ENCODE peak calls at places on chromosomes 16 and 17, in eight cellular contexts. T is heart left ventricle, S is psoas muscle, L is hepatocyte, P is adipocyte, D is heart right ventricle, H is uterus, U is IMR-90. J is an unnamed sample. For H3K36me3 and H3K4me1, the result is how much of the 10 kb centered on the place peaks cover.

GRCh38 chr16:51592013-51592501 is 441.0 kb upstream of the SALL1 start:
- DNase-seq in T (no peak), S (no peak), U (no peak), L (peak), P (peak), D (no peak), H (no peak), J (no peak)

GRCh38 chr17:78924481-78925151 is 571 bp downstream of the TIMP2 start:
- DNase-seq in S (peak), L (peak), T (peak), D (peak), P (peak), U (no peak), H (peak), J (peak)

GRCh38 chr17:72110953-72111339 is 9.9 kb upstream of the SOX9 start:
- DNase-seq in L (no peak), P (no peak), H (no peak), U (no peak), D (no peak), S (no peak), T (no peak), J (no peak)

GRCh38 chr16:5738586-5738985 is 641.0 kb upstream of the EEF2KMT start:
- DNase-seq in T (no peak), H (no peak), D (no peak), P (no peak), U (no peak), S (no peak), L (peak), J (no peak)

GRCh38 chr16:57169327-57169726 is 16.5 kb downstream of the PSME3IP1 start:
- DNase-seq in S (no peak), T (no peak), U (peak), P (no peak), D (no peak), H (no peak), L (no peak), J (no peak)

GRCh38 chr16:3950343-3951193 is 70.1 kb upstream of the CREBBP start:
- DNase-seq in D (peak), T (peak), L (peak), U (peak), H (peak), P (peak), S (peak), J (peak)

GRCh38 chr17:4969551-4970231 is 2.1 kb upstream of the SPAG7 start:
- DNase-seq in S (no peak), H (no peak), L (peak), P (peak), T (no peak), D (no peak), U (peak), J (no peak)

GRCh38 chr17:32625971-32626370 is 139.2 kb downstream of the CDK5R1 start:
- DNase-seq in H (no peak), U (no peak), S (no peak), P (no peak), D (no peak), L (no peak), T (no peak), J (no peak)

GRCh38 chr17:39118674-39119419 is 32.6 kb downstream of the PLXDC1 start:
- DNase-seq in P (no peak), T (no peak), U (no peak), H (no peak), L (no peak), S (no peak), D (no peak), J (no peak)

GRCh38 chr16:2520097-2520783 is at the start of gene AMDHD2:
- DNase-seq in U (peak), T (peak), S (peak), H (peak), L (peak), P (peak), D (peak), J (peak)
- H3K36me3 ChIP-seq in U (under half), T (under half), S (under half), H (under half), L (under half), P (under half), D (under half), J (under half)

DNA sequence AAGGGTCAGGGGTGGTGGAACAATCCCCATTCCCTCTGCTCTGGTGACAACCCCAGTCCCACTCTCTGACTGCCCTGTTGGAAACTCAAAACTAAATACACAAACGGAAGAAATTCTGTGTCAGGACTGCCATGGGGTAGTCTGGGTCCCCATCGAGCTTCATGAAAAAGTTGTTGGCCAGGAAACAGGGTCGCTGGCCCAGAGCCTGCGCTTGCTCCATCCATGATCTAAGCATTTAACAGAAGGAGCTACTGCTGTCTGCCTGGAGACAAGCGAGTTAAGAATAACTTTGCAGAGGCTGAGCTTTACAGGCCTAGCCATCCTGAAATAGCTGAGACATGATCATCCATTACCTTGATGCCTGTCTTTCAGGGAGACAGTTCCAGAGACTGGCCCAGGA is 32.4 kb upstream of the MYH10 start:
- DNase-seq in D (no peak), L (no peak), U (no peak), S (no peak), T (no peak), P (no peak), H (no peak), J (no peak)
- H3K4me1 ChIP-seq in D (under half), L (under half), U (under half), S (under half), T (under half), P (under half), H (under half), J (under half)

GRCh38 chr17:79937981-79938695 is 97.5 kb downstream of the TBC1D16 start:
- DNase-seq in H (peak), D (no peak), U (no peak), T (peak), L (no peak), P (peak), S (peak), J (no peak)

GRCh38 chr17:79936661-79937434 is 97.6 kb upstream of the CBX4 start:
- DNase-seq in L (no peak), H (no peak), D (no peak), T (peak), S (peak), U (no peak), P (no peak), J (no peak)

GRCh38 chr17:79935845-79936470 is 96.7 kb upstream of the CBX4 start:
- DNase-seq in U (no peak), S (peak), L (no peak), H (no peak), D (no peak), T (peak), P (no peak), J (no peak)

GRCh38 chr17:79938696-79939435 is 96.8 kb downstream of the TBC1D16 start:
- DNase-seq in D (no peak), S (peak), P (no peak), L (no peak), U (no peak), T (peak), H (no peak), J (peak)

DNA sequence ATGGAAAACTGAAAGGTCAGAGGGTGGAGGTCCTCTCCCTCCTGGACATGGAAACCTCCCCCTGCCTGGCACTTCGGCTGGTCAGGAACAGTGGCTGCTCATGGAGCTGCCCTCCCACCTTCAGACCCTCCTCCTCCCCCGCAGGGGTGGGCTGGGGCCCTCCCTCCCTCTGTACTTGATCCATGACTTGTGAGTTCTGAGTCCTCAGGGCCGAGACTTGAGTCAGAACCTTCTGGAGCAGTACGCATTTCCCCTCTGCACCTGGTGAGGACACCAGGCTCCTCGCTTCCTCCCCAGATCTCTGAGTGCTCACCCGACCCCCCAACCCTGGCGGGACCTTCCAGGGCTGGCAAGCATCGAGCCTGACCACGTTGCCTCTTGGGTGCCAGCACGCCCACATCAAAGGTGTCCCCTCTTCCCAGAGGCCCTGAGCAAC is 98.2 kb upstream of the CBX4 start:
- DNase-seq in D (no peak), U (no peak), T (peak), S (peak), P (no peak), L (no peak), H (no peak), J (no peak)
- H3K36me3 ChIP-seq in D (under half), U (under half), T (under half), S (under half), P (under half), L (under half), H (under half), J (under half)

GRCh38 chr16:79154081-79154480 is 446.5 kb downstream of the MAF start:
- DNase-seq in T (no peak), U (no peak), S (no peak), H (no peak), D (no peak), P (no peak), L (no peak), J (no peak)

GRCh38 chr16:79150626-79151025 is 449.9 kb downstream of the MAF start:
- DNase-seq in H (no peak), D (no peak), U (no peak), L (no peak), T (no peak), P (no peak), S (no peak), J (no peak)

GRCh38 chr16:79155904-79156303 is 444.6 kb downstream of the MAF start:
- DNase-seq in D (no peak), T (no peak), L (no peak), P (no peak), U (no peak), S (no peak), H (no peak), J (no peak)

DNA sequence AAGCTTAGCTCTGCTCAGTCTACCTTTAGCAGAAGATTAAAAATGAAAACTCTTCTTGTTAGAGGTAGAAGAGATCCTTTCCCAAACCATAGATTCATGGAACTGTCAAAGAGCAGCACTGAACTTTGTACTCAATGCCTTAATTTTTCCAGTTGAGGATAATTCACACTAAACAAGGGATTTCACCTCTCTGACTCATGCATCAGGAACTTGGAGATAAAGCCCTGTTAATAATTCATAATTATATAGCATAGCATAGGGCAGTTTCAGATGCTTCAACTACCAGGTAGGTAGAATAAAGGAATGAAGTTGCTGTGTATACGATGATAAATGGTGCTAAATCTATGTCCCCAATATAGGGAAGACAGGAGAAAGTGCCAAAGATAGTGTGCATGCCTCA is 450.4 kb downstream of the MAF start:
- DNase-seq in U (no peak), L (peak), T (no peak), P (no peak), S (no peak), D (no peak), H (no peak), J (no peak)
- H3K4me1 ChIP-seq in U (under half), L (under half), T (under half), P (under half), S (under half), D (under half), H (under half), J (under half)

GRCh38 chr16:27480761-27481160 is 69.0 kb downstream of the GTF3C1 start:
- DNase-seq in U (no peak), D (no peak), P (no peak), T (no peak), S (no peak), L (no peak), H (no peak), J (peak)

GRCh38 chr16:27483624-27484023 is 66.1 kb downstream of the GTF3C1 start:
- DNase-seq in P (no peak), T (no peak), U (no peak), L (no peak), H (no peak), S (no peak), D (no peak), J (no peak)

GRCh38 chr16:27483083-27483437 is 66.7 kb downstream of the GTF3C1 start:
- DNase-seq in S (no peak), H (no peak), U (no peak), P (no peak), L (no peak), T (no peak), D (no peak), J (no peak)

GRCh38 chr16:27481282-27481934 is 68.3 kb downstream of the GTF3C1 start:
- DNase-seq in D (no peak), L (no peak), T (no peak), P (no peak), U (no peak), H (no peak), S (no peak), J (peak)

GRCh38 chr16:27482397-27483082 is 67.2 kb downstream of the GTF3C1 start:
- DNase-seq in U (no peak), L (no peak), P (no peak), D (no peak), S (peak), H (no peak), T (no peak), J (peak)
- H3K36me3 ChIP-seq in U (half or more), L (under half), P (half or more), D (half or more), S (under half), H (under half), T (half or more), J (under half)

GRCh38 chr17:48548687-48549621 is 4.0 kb upstream of the HOXB2 start:
- DNase-seq in L (no peak), H (no peak), T (no peak), S (no peak), U (peak), D (no peak), P (no peak), J (no peak)

GRCh38 chr17:48546187-48546923 is 1.4 kb upstream of the HOXB2 start:
- DNase-seq in H (peak), T (peak), L (no peak), U (peak), S (no peak), P (no peak), D (no peak), J (no peak)

GRCh38 chr17:48549909-48550308 is 5.0 kb upstream of the HOXB2 start:
- DNase-seq in S (no peak), U (peak), P (no peak), L (no peak), D (no peak), T (no peak), H (no peak), J (no peak)

GRCh38 chr17:48546924-48547838 is 2.3 kb upstream of the HOXB2 start:
- DNase-seq in L (peak), D (no peak), P (no peak), T (no peak), S (no peak), H (peak), U (peak), J (no peak)

GRCh38 chr17:48547839-48548686 is 3.2 kb upstream of the HOXB2 start:
- DNase-seq in T (no peak), L (no peak), D (no peak), U (peak), H (no peak), S (no peak), P (no peak), J (no peak)
- H3K4me1 ChIP-seq in T (under half), L (under half), D (under half), U (under half), H (under half), S (under half), P (under half), J (under half)

J was measured in aorta.